ENCODE peak calls at places on chromosomes 16 and 17, in seven cellular contexts. A, H, O, P, M, C and R are unnamed samples.

GRCh38 chr16:46748775-46749705 is 896 bp upstream of the MYLK3 start:
- DNase-seq in A (peak), H (no peak), O (no peak), P (no peak), M (no peak), C (no peak), R (no peak)

GRCh38 chr16:11296706-11297491 is 15.8 kb upstream of the PRM1 start:
- DNase-seq in A (no peak), H (peak), O (no peak), P (no peak), M (no peak), C (no peak), R (no peak)

GRCh38 chr17:81990836-81991683 is 13.6 kb downstream of the ASPSCR1 start:
- DNase-seq in A (peak), H (no peak), O (no peak), P (no peak), M (no peak), C (no peak), R (no peak)

GRCh38 chr16:87297918-87298631 is 19.1 kb downstream of the C16orf95 start:
- DNase-seq in A (peak), H (peak), O (no peak), P (peak), M (no peak), C (peak), R (no peak)

GRCh38 chr17:49603238-49603637 is 27.6 kb downstream of the NXPH3 start:
- DNase-seq in A (no peak), H (no peak), O (no peak), P (no peak), M (no peak), C (no peak), R (no peak)

GRCh38 chr17:3910420-3911270 is 5.6 kb downstream of the P2RX1 start:
- DNase-seq in A (no peak), H (no peak), O (no peak), P (no peak), M (no peak), C (no peak), R (no peak)

GRCh38 chr16:16086653-16087446 is 136.4 kb downstream of the ABCC6 start:
- DNase-seq in A (no peak), H (no peak), O (no peak), P (no peak), M (no peak), C (no peak), R (no peak)

GRCh38 chr17:80529104-80529903 is 15.3 kb upstream of the RPTOR start:
- DNase-seq in A (no peak), H (no peak), O (no peak), P (no peak), M (no peak), C (no peak), R (no peak)

GRCh38 chr17:61403846-61404701 is 4.4 kb downstream of the TBX2 start:
- DNase-seq in A (peak), H (no peak), O (no peak), P (peak), M (no peak), C (peak), R (no peak)

GRCh38 chr16:70713342-70713741 is 27.5 kb upstream of the MTSS2 start:
- DNase-seq in A (no peak), H (no peak), O (no peak), P (no peak), M (no peak), C (no peak), R (no peak)

GRCh38 chr17:44061446-44061845 is 5.0 kb downstream of the LSM12 start:
- DNase-seq in A (no peak), H (no peak), O (no peak), P (no peak), M (no peak), C (no peak), R (no peak)

GRCh38 chr16:85554791-85555548 is 58.2 kb upstream of the GSE1 start:
- DNase-seq in A (peak), H (peak), O (no peak), P (peak), M (peak), C (peak), R (peak)

GRCh38 chr16:2598133-2598641 is 60.4 kb downstream of the PDPK1 start:
- DNase-seq in A (no peak), H (no peak), O (no peak), P (no peak), M (peak), C (no peak), R (no peak)

GRCh38 chr17:75428775-75429469 is 23.4 kb upstream of the GRB2 start:
- DNase-seq in A (no peak), H (peak), O (no peak), P (no peak), M (no peak), C (no peak), R (no peak)

GRCh38 chr16:89478576-89479221 is 11.7 kb downstream of the ANKRD11 start:
- DNase-seq in A (no peak), H (peak), O (no peak), P (no peak), M (no peak), C (no peak), R (no peak)

GRCh38 chr16:8878523-8878911 is 3.6 kb upstream of the LITAFD start:
- DNase-seq in A (no peak), H (peak), O (no peak), P (no peak), M (no peak), C (no peak), R (no peak)

GRCh38 chr17:65519471-65519870 is 42.0 kb downstream of the AXIN2 start:
- DNase-seq in A (no peak), H (no peak), O (no peak), P (no peak), M (no peak), C (no peak), R (no peak)

GRCh38 chr16:85988723-85989313 is 89.9 kb downstream of the IRF8 start:
- DNase-seq in A (no peak), H (no peak), O (no peak), P (peak), M (peak), C (no peak), R (no peak)

GRCh38 chr17:7204828-7205461 is 14.7 kb downstream of the DLG4 start:
- DNase-seq in A (peak), H (peak), O (peak), P (no peak), M (peak), C (peak), R (peak)

GRCh38 chr16:79613009-79613408 is 12.5 kb upstream of the MAF start:
- DNase-seq in A (no peak), H (peak), O (no peak), P (no peak), M (no peak), C (no peak), R (no peak)